ENCODE peak calls at places on chromosomes 12 and 14, in four cellular contexts. Z is CD8-positive, alpha-beta T cell; H is lower lobe of right lung; Y is CD4-positive, alpha-beta T cell. M is an unnamed sample.

GRCh38 chr12:75591628-75592027 is 80.2 kb upstream of the KRR1 start:
- DNase-seq in Y (no peak), Z (no peak), H (no peak), M (no peak)

GRCh38 chr14:92321701-92322100 is 1.3 kb upstream of the SLC24A4 start:
- DNase-seq in Y (no peak), H (no peak), Z (no peak), M (no peak)

GRCh38 chr12:125773033-125773432 is 707.8 kb downstream of the AACS start:
- DNase-seq in Z (no peak), Y (no peak), H (no peak), M (peak)

GRCh38 chr12:109308534-109309440 is at the start of gene FOXN4:
- DNase-seq in H (no peak), Z (no peak), Y (no peak), M (no peak)

GRCh38 chr14:100408350-100409015 is 85.3 kb downstream of the SLC25A47 start:
- DNase-seq in Z (peak), H (no peak), Y (no peak), M (no peak)

GRCh38 chr14:102805941-102806340 is 28.7 kb downstream of the TRAF3 start:
- DNase-seq in Z (no peak), Y (no peak), H (no peak), M (no peak)

GRCh38 chr14:63673255-63673654 is 31.6 kb upstream of the WDR89 start:
- DNase-seq in Y (no peak), Z (no peak), H (no peak), M (no peak)

GRCh38 chr14:91413547-91414474 is 3.8 kb downstream of the CCDC88C start:
- DNase-seq in H (peak), Z (peak), Y (peak), M (no peak)

GRCh38 chr12:89610366-89610765 is 84.5 kb upstream of the POC1B start:
- DNase-seq in Y (no peak), Z (no peak), H (no peak), M (no peak)

GRCh38 chr14:70555890-70556289 is 21.1 kb upstream of the ADAM20 start:
- DNase-seq in H (no peak), Y (no peak), Z (no peak), M (no peak)

GRCh38 chr14:20873370-20874177 is 17.6 kb upstream of the RNASE3 start:
- DNase-seq in H (peak), Z (peak), Y (peak), M (peak)

GRCh38 chr12:10364839-10365681 is 24.8 kb downstream of the KLRK1 start:
- DNase-seq in Z (peak), H (peak), Y (peak), M (peak)

GRCh38 chr12:76259660-76260389 is 88.4 kb downstream of the BBS10 start:
- DNase-seq in Z (no peak), Y (no peak), H (no peak), M (no peak)

GRCh38 chr14:22974530-22975313 is 7.6 kb downstream of the AJUBA start:
- DNase-seq in Z (no peak), Y (no peak), H (no peak), M (no peak)
- H3K27ac ChIP-seq in Z (no peak), Y (no peak), H (peak), M (no peak)

GRCh38 chr12:29702222-29702621 is 81.5 kb downstream of the TMTC1 start:
- DNase-seq in H (no peak), Y (no peak), Z (no peak), M (no peak)
- H3K27ac ChIP-seq in H (no peak), Y (no peak), Z (no peak), M (no peak)

DNA sequence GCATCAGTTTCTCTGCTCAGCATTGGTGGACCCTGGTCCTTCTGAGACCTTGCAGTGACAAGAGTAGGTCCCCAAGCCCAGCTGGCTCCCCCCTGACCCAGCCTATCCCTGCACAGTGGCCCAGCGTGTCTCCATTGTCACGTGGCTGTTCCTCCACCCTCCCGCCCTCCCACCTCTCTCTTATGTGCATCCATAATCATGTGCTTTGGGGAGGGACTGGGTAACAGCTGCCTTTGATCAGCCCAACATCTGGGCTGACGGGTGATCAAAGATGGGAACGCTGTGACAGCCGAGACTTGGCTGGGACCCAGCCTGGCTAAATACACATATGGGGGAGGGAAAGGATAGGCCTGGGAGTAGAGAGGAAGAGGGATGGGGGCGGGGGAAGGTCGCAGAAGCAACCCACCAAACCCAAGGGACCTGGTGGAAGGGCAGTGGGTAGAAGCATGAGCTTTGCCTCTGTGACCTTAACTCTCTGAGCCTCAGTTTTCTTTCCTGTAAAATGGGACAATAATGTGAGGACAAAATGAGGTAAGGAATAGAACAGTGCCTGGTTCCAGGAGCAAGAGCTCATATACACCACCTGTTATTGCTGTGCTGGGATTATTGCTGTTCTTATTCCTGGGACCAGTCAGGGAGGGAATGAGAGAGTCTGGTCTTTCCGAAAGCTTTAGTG is 24.6 kb upstream of the RBM19 start:
- DNase-seq in Y (no peak), Z (no peak), H (no peak), M (no peak)
- H3K27ac ChIP-seq in Y (no peak), Z (no peak), H (no peak), M (no peak)

DNA sequence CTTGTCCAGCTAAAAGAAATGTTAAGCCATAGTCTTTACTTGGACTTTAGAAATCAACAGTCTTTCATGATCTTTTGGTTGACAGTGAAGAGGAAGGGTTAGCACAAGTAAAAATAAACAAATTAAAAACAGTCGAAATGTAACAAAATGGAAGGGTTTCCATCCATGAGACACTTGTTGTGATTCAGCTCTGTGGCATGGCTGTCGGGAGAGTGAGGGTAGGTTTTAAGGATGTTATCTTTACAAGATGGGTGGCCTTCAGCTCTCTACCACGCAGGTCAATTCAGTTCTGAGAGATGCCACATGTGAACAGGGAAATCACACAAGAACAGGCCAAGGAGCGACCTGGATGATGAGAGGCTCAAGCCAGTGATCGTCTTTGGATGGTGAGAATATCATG is 180.2 kb downstream of the PPM1H start:
- DNase-seq in H (no peak), Z (no peak), Y (no peak), M (no peak)
- H3K27ac ChIP-seq in H (no peak), Z (no peak), Y (no peak), M (no peak)

M was measured in substantia nigra.